ENCODE peak calls at places on chromosomes 13 and 19, in four cellular contexts. K is CD8-positive, alpha-beta T cell; X is HFF-Myc; W is activated naive CD4-positive, alpha-beta T cell treated with anti-CD3 and anti-CD28 coated beads, Interleukin-2, amount 10 ng/mL, durations not matched to agents 7 days and 5 days. I is an unnamed sample.
A peak's percentile ranks its signal among the peaks of the same experiment; 100 is the strongest.

GRCh38 chr13:112229445-112229844 is 146.7 kb upstream of the SPACA7 start:
- DNase-seq in X (no peak), K (no peak), W (no peak), I (no peak)

GRCh38 chr13:53507741-53508140 is 479.1 kb downstream of the OLFM4 start:
- DNase-seq in W (no peak), K (no peak), X (no peak), I (no peak)

GRCh38 chr13:26619321-26619720 is 61.8 kb downstream of the WASF3 start:
- DNase-seq in X (peak; percentile 52), W (no peak), K (no peak), I (no peak)

GRCh38 chr13:109130093-109130835 is 500.9 kb downstream of the MYO16 start:
- DNase-seq in X (no peak), W (no peak), K (no peak), I (no peak)

GRCh38 chr13:25478186-25478585 is 106.4 kb downstream of the ATP8A2 start:
- DNase-seq in X (no peak), W (no peak), K (no peak), I (no peak)

GRCh38 chr19:30883071-30883470 is 466.2 kb downstream of the TSHZ3 start:
- DNase-seq in W (no peak), K (no peak), X (no peak), I (no peak)

GRCh38 chr13:39998166-39998565 is 342.7 kb downstream of the COG6 start:
- DNase-seq in X (no peak), W (peak; percentile 27), K (no peak), I (no peak)

GRCh38 chr13:111034811-111035210 is 80.3 kb upstream of the ARHGEF7 start:
- DNase-seq in W (no peak), K (no peak), X (no peak), I (no peak)

GRCh38 chr13:103605546-103606326 is 539.5 kb upstream of the SLC10A2 start:
- DNase-seq in K (no peak), X (no peak), W (no peak), I (no peak)

GRCh38 chr19:22784051-22784450 is at the start of gene ZNF99:
- DNase-seq in K (no peak), W (no peak), X (no peak), I (no peak)

GRCh38 chr13:26897706-26898550 is 137.3 kb upstream of the GPR12 start:
- DNase-seq in K (no peak), W (no peak), X (no peak), I (no peak)

GRCh38 chr19:23318143-23318542 is 67.9 kb upstream of the ZNF724 start:
- DNase-seq in W (no peak), K (no peak), X (no peak), I (no peak)

GRCh38 chr19:34504809-34505291 is 23.3 kb downstream of the WTIP start:
- DNase-seq in X (no peak), W (no peak), K (no peak), I (no peak)

GRCh38 chr13:80513196-80513595 is 172.3 kb upstream of the SPRY2 start:
- DNase-seq in W (no peak), X (no peak), K (no peak), I (no peak)

GRCh38 chr13:24271611-24272451 is 37.5 kb upstream of the C1QTNF9 start:
- DNase-seq in W (peak; percentile 78), K (peak; percentile 66), X (no peak), I (peak; percentile 57)

I was measured in activated gamma-delta T cell treated with Interleukin-2 at 50 U/mL for 16 hours.